ENCODE peak calls at places on chromosomes 11 and 22, in four cellular contexts. R, L, U and M are unnamed samples.
A peak's percentile ranks its signal among the peaks of the same experiment; 100 is the strongest.

GRCh38 chr11:131145806-131146205 is 224.6 kb upstream of the NTM start:
- DNase-seq in R (no peak), L (no peak), U (no peak), M (no peak)

GRCh38 chr22:45422237-45422983 is 8.9 kb downstream of the RIBC2 start:
- DNase-seq in R (no peak), L (no peak), U (no peak), M (no peak)

GRCh38 chr11:132430352-132431091 is 1060.1 kb downstream of the NTM start:
- DNase-seq in R (no peak), L (no peak), U (no peak), M (no peak)

GRCh38 chr11:8603696-8604077 is 9.7 kb upstream of the STK33 start:
- DNase-seq in R (no peak), L (no peak), U (no peak), M (no peak)

GRCh38 chr11:62267050-62267449 is 2.9 kb upstream of the SCGB2A2 start:
- DNase-seq in R (no peak), L (no peak), U (no peak), M (no peak)

GRCh38 chr11:57513911-57514537 is 1.5 kb downstream of the SLC43A1 start:
- DNase-seq in R (peak; percentile 33), L (no peak), U (no peak), M (peak; percentile 39)

GRCh38 chr11:62923634-62924411 is 2.7 kb upstream of the CHRM1 start:
- DNase-seq in R (no peak), L (no peak), U (no peak), M (no peak)

GRCh38 chr22:35984776-35985175 is 43.8 kb downstream of the RBFOX2 start:
- DNase-seq in R (no peak), L (no peak), U (no peak), M (no peak)

GRCh38 chr11:118152552-118153471 is at the start of gene SCN4B:
- DNase-seq in R (peak; percentile 20), L (peak; percentile 72), U (no peak), M (peak; percentile 59)

GRCh38 chr11:96472085-96472484 is 82.3 kb downstream of the JRKL start:
- DNase-seq in R (no peak), L (no peak), U (no peak), M (no peak)

GRCh38 chr11:29320196-29320595 is 696.6 kb downstream of the KCNA4 start:
- DNase-seq in R (no peak), L (no peak), U (no peak), M (no peak)

GRCh38 chr11:33982661-33983060 is 68.9 kb upstream of the CAPRIN1 start:
- DNase-seq in R (no peak), L (no peak), U (no peak), M (no peak)

GRCh38 chr22:37752189-37753061 is 55.3 kb upstream of the GCAT start:
- DNase-seq in R (peak; percentile 85), L (peak; percentile 30), U (no peak), M (peak; percentile 90)

GRCh38 chr11:67465190-67465522 is 3.9 kb downstream of the TMEM134 start:
- DNase-seq in R (no peak), L (no peak), U (no peak), M (peak; percentile 4)

GRCh38 chr11:94151311-94151710 is 22.7 kb downstream of the PANX1 start:
- DNase-seq in R (no peak), L (no peak), U (no peak), M (peak; percentile 41)

GRCh38 chr11:124837491-124837856 is 27.8 kb upstream of the ROBO3 start:
- DNase-seq in R (peak; percentile 90), L (no peak), U (no peak), M (peak; percentile 91)

GRCh38 chr22:41826430-41827383 is 6.2 kb upstream of the SREBF2 start:
- DNase-seq in R (no peak), L (no peak), U (no peak), M (no peak)

GRCh38 chr11:44601471-44602370 is 36.3 kb downstream of the CD82 start:
- DNase-seq in R (no peak), L (no peak), U (no peak), M (no peak)

GRCh38 chr11:35688023-35688422 is 25.4 kb downstream of the TRIM44 start:
- DNase-seq in R (peak; percentile 71), L (no peak), U (no peak), M (peak; percentile 49)

GRCh38 chr11:86940122-86940777 is 14.9 kb downstream of the FZD4 start:
- DNase-seq in R (peak; percentile 83), L (no peak), U (no peak), M (peak; percentile 56)

GRCh38 chr11:65430406-65431217 is 8.0 kb downstream of the NEAT1 start:
- DNase-seq in R (peak; percentile 69), L (no peak), U (no peak), M (peak; percentile 86)

GRCh38 chr11:34251640-34251980 is 106.2 kb downstream of the ABTB2 start:
- DNase-seq in R (peak; percentile 42), L (no peak), U (no peak), M (no peak)

GRCh38 chr11:94516725-94517124 is 4.5 kb downstream of the C11orf97 start:
- DNase-seq in R (no peak), L (no peak), U (no peak), M (no peak)

GRCh38 chr11:65558785-65559509 is 788 bp upstream of the LTBP3 start:
- DNase-seq in R (peak; percentile 33), L (no peak), U (no peak), M (no peak)

GRCh38 chr11:1486054-1486825 is at the start of gene MOB2:
- DNase-seq in R (peak; percentile 4), L (no peak), U (no peak), M (no peak)

GRCh38 chr22:32695451-32695891 is 106.0 kb upstream of the TIMP3 start:
- DNase-seq in R (peak; percentile 95), L (no peak), U (no peak), M (peak; percentile 93)

GRCh38 chr11:66421492-66422205 is 814 bp downstream of the NPAS4 start:
- DNase-seq in R (peak; percentile 87), L (peak; percentile 95), U (peak; percentile 85), M (peak; percentile 86)

GRCh38 chr11:10392680-10393079 is 62.4 kb upstream of the AMPD3 start:
- DNase-seq in R (peak; percentile 76), L (no peak), U (no peak), M (no peak)

GRCh38 chr22:23060612-23061400 is 9.5 kb upstream of the GNAZ start:
- DNase-seq in R (no peak), L (no peak), U (no peak), M (no peak)

GRCh38 chr11:108216988-108217387 is 5.5 kb downstream of the NPAT start:
- DNase-seq in R (no peak), L (no peak), U (no peak), M (no peak)

GRCh38 chr11:107849791-107850190 is 8.8 kb downstream of the SLC35F2 start:
- DNase-seq in R (no peak), L (no peak), U (no peak), M (no peak)

GRCh38 chr11:59901306-59901705 is 22.7 kb downstream of the OOSP3 start:
- DNase-seq in R (no peak), L (no peak), U (no peak), M (peak; percentile 88)

GRCh38 chr11:28231475-28231874 is 123.3 kb downstream of the METTL15 start:
- DNase-seq in R (peak; percentile 90), L (no peak), U (no peak), M (peak; percentile 67)

GRCh38 chr22:17120281-17120680 is 879 bp downstream of the TMEM121B start:
- DNase-seq in R (peak; percentile 30), L (peak; percentile 77), U (peak; percentile 46), M (peak; percentile 42)

GRCh38 chr11:44351898-44352498 is 42.1 kb upstream of the ALX4 start:
- DNase-seq in R (no peak), L (no peak), U (no peak), M (no peak)

GRCh38 chr11:942853-943252 is 17.2 kb downstream of the AP2A2 start:
- DNase-seq in R (peak; percentile 71), L (no peak), U (no peak), M (peak; percentile 28)

GRCh38 chr11:128302425-128303186 is 284.8 kb downstream of the ETS1 start:
- DNase-seq in R (no peak), L (no peak), U (no peak), M (no peak)

GRCh38 chr22:37823134-37823985 is at the start of gene GALR3:
- DNase-seq in R (no peak), L (no peak), U (no peak), M (no peak)

GRCh38 chr11:91199866-91200265 is 977.0 kb upstream of the CHORDC1 start:
- DNase-seq in R (no peak), L (no peak), U (no peak), M (no peak)

DNA sequence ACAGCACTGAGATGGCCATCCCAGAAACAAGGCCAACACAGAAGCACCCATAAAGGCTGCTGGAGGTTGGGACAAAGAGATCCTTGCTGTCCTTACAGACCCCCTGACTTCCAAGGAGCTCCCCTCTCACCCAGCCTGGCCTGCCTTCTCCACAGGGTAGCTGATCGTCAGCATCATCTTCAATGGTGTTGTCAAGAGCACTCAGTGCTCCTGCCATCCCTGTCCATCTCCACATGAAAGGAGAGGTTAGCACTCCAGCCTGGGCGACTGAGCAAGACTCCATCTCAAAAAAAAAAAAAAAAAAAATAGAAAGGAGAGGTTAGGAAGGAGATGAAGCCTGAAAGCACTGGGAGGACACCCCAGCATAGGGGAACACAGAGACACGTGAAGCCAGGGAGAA is 2.1 kb upstream of the POU2AF3 start:
- DNase-seq in R (no peak), L (no peak), U (no peak), M (no peak)
- H3K14ac ChIP-seq in R (no peak overlapping the region), L (no peak overlapping the region), U (no peak overlapping the region), M (no peak overlapping the region)

DNA sequence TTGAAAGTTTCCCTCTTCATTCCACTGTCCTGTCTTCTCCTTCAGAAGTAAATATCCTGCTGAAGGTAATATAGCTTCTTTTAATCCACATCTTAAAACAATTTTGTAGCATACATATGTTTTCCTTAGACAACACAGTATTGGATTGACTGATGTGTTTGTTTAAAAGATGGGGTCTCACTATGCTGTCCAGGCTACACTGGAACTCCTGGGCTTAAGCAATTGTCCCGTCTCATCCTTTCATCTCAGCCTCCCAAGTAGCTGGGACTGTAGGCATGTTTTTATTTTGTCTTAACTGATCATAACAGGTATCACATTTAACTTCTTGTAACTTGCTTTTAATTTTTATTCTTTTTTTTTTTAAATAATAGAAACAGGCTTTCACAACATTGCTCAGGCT is 55.9 kb downstream of the MRTFA start:
- DNase-seq in R (no peak), L (no peak), U (no peak), M (no peak)
- H3K14ac ChIP-seq in R (no peak overlapping the region), L (no peak overlapping the region), U (no peak overlapping the region), M (no peak overlapping the region)

GRCh38 chr22:39518996-39519680 is 1.2 kb upstream of the ATF4 start:
- DNase-seq in R (peak; percentile 48), L (no peak), U (no peak), M (no peak)
- H3K14ac ChIP-seq in R (peak overlapping the region; percentile 92), L (no peak overlapping the region), U (no peak overlapping the region), M (peak overlapping the region; percentile 23)

DNA sequence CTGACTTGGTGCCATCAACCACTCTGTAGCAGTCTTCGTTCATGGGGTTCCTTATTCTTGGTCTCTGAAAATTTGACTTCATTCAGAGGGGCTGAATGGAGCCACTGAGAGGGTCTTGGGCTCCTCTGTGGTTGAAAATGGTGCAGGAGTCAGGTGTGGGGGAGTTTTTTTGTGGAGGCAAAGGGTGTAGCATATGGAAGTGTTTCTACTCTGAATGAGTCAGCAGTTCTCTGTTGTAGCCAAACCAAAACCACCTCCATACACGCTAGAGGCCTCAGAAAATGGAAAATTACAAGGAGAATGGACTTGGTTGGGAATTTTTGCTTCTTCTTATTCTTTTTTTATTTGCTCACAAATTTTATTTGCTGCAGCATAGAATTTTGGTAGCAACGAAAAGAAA is 111.5 kb downstream of the MYO18B start:
- DNase-seq in R (no peak), L (no peak), U (no peak), M (no peak)
- H3K14ac ChIP-seq in R (no peak overlapping the region), L (no peak overlapping the region), U (no peak overlapping the region), M (no peak overlapping the region)